ENCODE peak calls at places on chromosomes 11 and 22, in eight cellular contexts. One of them, this sample, is unnamed. For H3K27me3, the result is how much of the 10 kb centered on the place peaks cover.

GRCh38 chr11:19200410-19201201 is 1.2 kb downstream of the CSRP3 start:
- DNase-seq in AG04450: peak
- DNase-seq in body of pancreas: peak
- DNase-seq in PC-3: peak
- DNase-seq in IMR-90: peak
- DNase-seq in aorta: peak
- DNase-seq in mammary epithelial cell: peak
- DNase-seq in ovary: no peak
- DNase-seq in this sample: no peak

GRCh38 chr11:65880844-65881421 is 1.3 kb downstream of the CTSW start:
- DNase-seq in AG04450: no peak
- DNase-seq in body of pancreas: no peak
- DNase-seq in PC-3: no peak
- DNase-seq in IMR-90: no peak
- DNase-seq in aorta: peak
- DNase-seq in mammary epithelial cell: no peak
- DNase-seq in ovary: no peak
- DNase-seq in this sample: no peak

GRCh38 chr11:12066799-12067508 is 43.4 kb upstream of the MICAL2 start:
- DNase-seq in AG04450: no peak
- DNase-seq in body of pancreas: no peak
- DNase-seq in PC-3: peak
- DNase-seq in IMR-90: peak
- DNase-seq in aorta: peak
- DNase-seq in mammary epithelial cell: peak
- DNase-seq in ovary: no peak
- DNase-seq in this sample: no peak

GRCh38 chr11:57460017-57460755 is at the start of gene RTN4RL2:
- DNase-seq in AG04450: no peak
- DNase-seq in body of pancreas: peak
- DNase-seq in PC-3: peak
- DNase-seq in IMR-90: peak
- DNase-seq in aorta: peak
- DNase-seq in mammary epithelial cell: peak
- DNase-seq in ovary: no peak
- DNase-seq in this sample: no peak

GRCh38 chr11:57638005-57638760 is 11.5 kb downstream of the YPEL4 start:
- DNase-seq in AG04450: peak
- DNase-seq in body of pancreas: peak
- DNase-seq in PC-3: peak
- DNase-seq in IMR-90: peak
- DNase-seq in aorta: peak
- DNase-seq in mammary epithelial cell: peak
- DNase-seq in ovary: peak
- DNase-seq in this sample: no peak

GRCh38 chr11:66704659-66705360 is 24.2 kb downstream of the SPTBN2 start:
- DNase-seq in AG04450: no peak
- DNase-seq in body of pancreas: no peak
- DNase-seq in PC-3: no peak
- DNase-seq in IMR-90: no peak
- DNase-seq in aorta: no peak
- DNase-seq in mammary epithelial cell: no peak
- DNase-seq in ovary: no peak
- DNase-seq in this sample: no peak

GRCh38 chr22:48490513-48491411 is 1336.9 kb downstream of the BRD1 start:
- DNase-seq in AG04450: no peak
- DNase-seq in body of pancreas: no peak
- DNase-seq in PC-3: no peak
- DNase-seq in IMR-90: no peak
- DNase-seq in aorta: peak
- DNase-seq in mammary epithelial cell: no peak
- DNase-seq in ovary: no peak
- DNase-seq in this sample: no peak

GRCh38 chr22:21013742-21014201 is 1.2 kb upstream of the P2RX6 start:
- DNase-seq in AG04450: no peak
- DNase-seq in body of pancreas: no peak
- DNase-seq in PC-3: no peak
- DNase-seq in IMR-90: no peak
- DNase-seq in aorta: no peak
- DNase-seq in mammary epithelial cell: no peak
- DNase-seq in ovary: no peak
- DNase-seq in this sample: no peak

GRCh38 chr22:45240137-45240809 is 421 bp downstream of the KIAA0930 start:
- DNase-seq in AG04450: no peak
- DNase-seq in body of pancreas: no peak
- DNase-seq in PC-3: no peak
- DNase-seq in IMR-90: no peak
- DNase-seq in aorta: no peak
- DNase-seq in mammary epithelial cell: peak
- DNase-seq in ovary: peak
- DNase-seq in this sample: no peak

GRCh38 chr11:59141673-59142460 is 789 bp upstream of the FAM111A start:
- DNase-seq in AG04450: no peak
- DNase-seq in body of pancreas: no peak
- DNase-seq in PC-3: peak
- DNase-seq in IMR-90: peak
- DNase-seq in aorta: no peak
- DNase-seq in mammary epithelial cell: peak
- DNase-seq in ovary: no peak
- DNase-seq in this sample: no peak

DNA sequence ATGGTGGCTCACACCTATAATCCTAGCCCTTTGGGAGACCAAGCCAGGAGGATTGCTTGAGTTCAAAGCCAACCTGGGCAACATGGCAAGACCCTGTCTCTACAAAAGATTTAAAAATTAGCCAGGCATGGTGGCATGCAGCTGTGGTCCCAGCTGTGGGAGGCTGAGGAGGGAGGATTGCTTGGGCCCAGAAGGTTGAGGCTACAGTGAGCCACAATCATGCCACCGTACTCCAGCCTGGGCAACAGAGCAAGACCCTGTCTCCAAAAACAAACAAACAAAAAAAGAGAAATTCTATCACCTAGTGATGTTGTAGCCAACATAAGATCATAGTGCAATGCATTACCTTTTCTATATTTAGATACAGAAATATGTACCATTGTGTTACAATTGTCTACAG is 113.8 kb downstream of the NAT10 start:
- DNase-seq in AG04450: no peak
- DNase-seq in body of pancreas: no peak
- DNase-seq in PC-3: no peak
- DNase-seq in IMR-90: no peak
- DNase-seq in aorta: no peak
- DNase-seq in mammary epithelial cell: no peak
- DNase-seq in ovary: no peak
- DNase-seq in this sample: no peak
- H3K27me3 ChIP-seq in AG04450: under half
- H3K27me3 ChIP-seq in body of pancreas: under half
- H3K27me3 ChIP-seq in PC-3: under half
- H3K27me3 ChIP-seq in IMR-90: under half
- H3K27me3 ChIP-seq in aorta: under half
- H3K27me3 ChIP-seq in mammary epithelial cell: under half
- H3K27me3 ChIP-seq in ovary: under half
- H3K27me3 ChIP-seq in this sample: under half

GRCh38 chr11:32438346-32438882 is 3.1 kb upstream of the WT1 start:
- DNase-seq in AG04450: no peak
- DNase-seq in body of pancreas: no peak
- DNase-seq in PC-3: no peak
- DNase-seq in IMR-90: no peak
- DNase-seq in aorta: no peak
- DNase-seq in mammary epithelial cell: no peak
- DNase-seq in ovary: no peak
- DNase-seq in this sample: no peak
- H3K27me3 ChIP-seq in AG04450: half or more
- H3K27me3 ChIP-seq in body of pancreas: under half
- H3K27me3 ChIP-seq in PC-3: under half
- H3K27me3 ChIP-seq in IMR-90: half or more
- H3K27me3 ChIP-seq in aorta: under half
- H3K27me3 ChIP-seq in mammary epithelial cell: half or more
- H3K27me3 ChIP-seq in ovary: under half
- H3K27me3 ChIP-seq in this sample: half or more

GRCh38 chr11:45362636-45363035 is 76.5 kb upstream of the SYT13 start:
- DNase-seq in AG04450: no peak
- DNase-seq in body of pancreas: no peak
- DNase-seq in PC-3: no peak
- DNase-seq in IMR-90: no peak
- DNase-seq in aorta: no peak
- DNase-seq in mammary epithelial cell: no peak
- DNase-seq in ovary: no peak
- DNase-seq in this sample: no peak
- H3K27me3 ChIP-seq in AG04450: under half
- H3K27me3 ChIP-seq in body of pancreas: under half
- H3K27me3 ChIP-seq in PC-3: half or more
- H3K27me3 ChIP-seq in IMR-90: under half
- H3K27me3 ChIP-seq in aorta: under half
- H3K27me3 ChIP-seq in mammary epithelial cell: under half
- H3K27me3 ChIP-seq in ovary: under half
- H3K27me3 ChIP-seq in this sample: under half

GRCh38 chr11:119909077-119909476 is 180.1 kb upstream of the NECTIN1 start:
- DNase-seq in AG04450: no peak
- DNase-seq in body of pancreas: no peak
- DNase-seq in PC-3: no peak
- DNase-seq in IMR-90: no peak
- DNase-seq in aorta: no peak
- DNase-seq in mammary epithelial cell: no peak
- DNase-seq in ovary: no peak
- DNase-seq in this sample: no peak

GRCh38 chr11:119909495-119909894 is 180.5 kb upstream of the NECTIN1 start:
- DNase-seq in AG04450: no peak
- DNase-seq in body of pancreas: no peak
- DNase-seq in PC-3: no peak
- DNase-seq in IMR-90: no peak
- DNase-seq in aorta: no peak
- DNase-seq in mammary epithelial cell: no peak
- DNase-seq in ovary: no peak
- DNase-seq in this sample: no peak

GRCh38 chr11:119910056-119910455 is 181.1 kb upstream of the NECTIN1 start:
- DNase-seq in AG04450: no peak
- DNase-seq in body of pancreas: no peak
- DNase-seq in PC-3: no peak
- DNase-seq in IMR-90: no peak
- DNase-seq in aorta: no peak
- DNase-seq in mammary epithelial cell: no peak
- DNase-seq in ovary: no peak
- DNase-seq in this sample: no peak

GRCh38 chr11:119910650-119911049 is 181.7 kb upstream of the NECTIN1 start:
- DNase-seq in AG04450: no peak
- DNase-seq in body of pancreas: no peak
- DNase-seq in PC-3: no peak
- DNase-seq in IMR-90: no peak
- DNase-seq in aorta: no peak
- DNase-seq in mammary epithelial cell: no peak
- DNase-seq in ovary: no peak
- DNase-seq in this sample: no peak

DNA sequence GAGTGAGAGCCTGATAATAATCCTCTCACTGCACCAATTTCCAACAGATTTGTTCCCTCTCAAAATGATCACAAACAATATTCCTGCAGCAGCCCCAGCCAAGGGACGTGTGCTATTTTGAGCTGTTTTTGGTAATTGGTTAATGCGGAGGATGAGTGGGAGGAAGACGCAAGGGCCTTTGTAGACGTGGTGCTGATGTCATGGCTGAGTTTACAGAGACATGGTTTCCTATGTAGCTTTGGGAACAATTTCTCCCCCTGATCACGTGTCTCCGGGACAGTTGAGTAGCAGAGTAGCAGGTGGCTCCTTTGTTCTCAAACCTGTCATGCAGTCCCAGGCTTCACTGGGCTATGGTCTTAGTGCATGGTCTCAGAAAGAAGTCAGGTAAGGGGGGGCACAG is 183.2 kb upstream of the NECTIN1 start:
- DNase-seq in AG04450: no peak
- DNase-seq in body of pancreas: no peak
- DNase-seq in PC-3: no peak
- DNase-seq in IMR-90: no peak
- DNase-seq in aorta: no peak
- DNase-seq in mammary epithelial cell: no peak
- DNase-seq in ovary: no peak
- DNase-seq in this sample: no peak
- H3K27me3 ChIP-seq in AG04450: under half
- H3K27me3 ChIP-seq in body of pancreas: under half
- H3K27me3 ChIP-seq in PC-3: half or more
- H3K27me3 ChIP-seq in IMR-90: under half
- H3K27me3 ChIP-seq in aorta: under half
- H3K27me3 ChIP-seq in mammary epithelial cell: under half
- H3K27me3 ChIP-seq in ovary: under half
- H3K27me3 ChIP-seq in this sample: under half

This sample was measured in esophagus squamous epithelium.